ENCODE peak calls at places on chromosomes 5 and 9, in seven cellular contexts. V, P, X, M, U, R and J are unnamed samples.

GRCh38 chr5:180080670-180081280 is 9.2 kb upstream of the RNF130 start:
- DNase-seq in V (no peak), P (no peak), X (no peak), M (no peak), U (no peak), R (no peak), J (no peak)

GRCh38 chr9:70229579-70229978 is 29.2 kb upstream of the SMC5 start:
- DNase-seq in V (no peak), P (no peak), X (peak; percentile 3), M (no peak), U (peak; percentile 63), R (no peak), J (no peak)

GRCh38 chr9:19232830-19233194 is 2.3 kb downstream of the DENND4C start:
- DNase-seq in V (no peak), P (no peak), X (peak; percentile 33), M (no peak), U (peak; percentile 80), R (peak; percentile 10), J (no peak)

GRCh38 chr5:83924171-83924570 is 203.5 kb upstream of the HAPLN1 start:
- DNase-seq in V (peak; percentile 92), P (no peak), X (no peak), M (no peak), U (peak; percentile 75), R (no peak), J (no peak)

GRCh38 chr9:14320272-14321245 is 6.6 kb upstream of the NFIB start:
- DNase-seq in V (no peak), P (no peak), X (peak; percentile 48), M (no peak), U (peak; percentile 97), R (no peak), J (no peak)

GRCh38 chr5:80695666-80696065 is 40.9 kb upstream of the DHFR start:
- DNase-seq in V (no peak), P (no peak), X (no peak), M (no peak), U (no peak), R (no peak), J (no peak)

GRCh38 chr5:176388003-176388340 is 426 bp downstream of the NOP16 start:
- DNase-seq in V (peak; percentile 81), P (no peak), X (peak; percentile 64), M (no peak), U (peak; percentile 29), R (peak; percentile 40), J (no peak)

GRCh38 chr9:114386361-114386885 is 1.4 kb downstream of the AKNA start:
- DNase-seq in V (no peak), P (no peak), X (peak; percentile 40), M (no peak), U (no peak), R (no peak), J (no peak)

GRCh38 chr5:126354857-126355731 is 68.1 kb upstream of the GRAMD2B start:
- DNase-seq in V (no peak), P (no peak), X (no peak), M (no peak), U (peak; percentile 38), R (no peak), J (no peak)

GRCh38 chr5:127741412-127741811 is 38.2 kb downstream of the CCDC192 start:
- DNase-seq in V (no peak), P (no peak), X (no peak), M (no peak), U (no peak), R (no peak), J (no peak)

GRCh38 chr9:124725068-124725452 is 46.1 kb downstream of the NR6A1 start:
- DNase-seq in V (no peak), P (no peak), X (no peak), M (no peak), U (no peak), R (no peak), J (no peak)

GRCh38 chr9:20526500-20527319 is 95.6 kb downstream of the MLLT3 start:
- DNase-seq in V (peak; percentile 68), P (no peak), X (no peak), M (no peak), U (peak; percentile 72), R (no peak), J (no peak)

GRCh38 chr5:149298857-149299404 is 27.3 kb downstream of the AFAP1L1 start:
- DNase-seq in V (no peak), P (no peak), X (no peak), M (no peak), U (no peak), R (no peak), J (no peak)

GRCh38 chr5:83031391-83031790 is 45.8 kb downstream of the TMEM167A start:
- DNase-seq in V (no peak), P (no peak), X (no peak), M (no peak), U (no peak), R (no peak), J (no peak)

GRCh38 chr9:134433909-134434895 is 107.9 kb downstream of the RXRA start:
- DNase-seq in V (no peak), P (no peak), X (no peak), M (no peak), U (peak; percentile 71), R (peak; percentile 46), J (no peak)
- H3K4me3 ChIP-seq in V (no peak overlapping the region), P (no peak overlapping the region), X (no peak overlapping the region), M (no peak overlapping the region), U (no peak overlapping the region), R (no peak overlapping the region), J (peak overlapping the region; percentile 20)

GRCh38 chr5:56010431-56010830 is 15.7 kb upstream of the IL6ST start:
- DNase-seq in V (no peak), P (no peak), X (no peak), M (no peak), U (no peak), R (no peak), J (no peak)
- H3K4me3 ChIP-seq in V (no peak overlapping the region), P (no peak overlapping the region), X (no peak overlapping the region), M (no peak overlapping the region), U (no peak overlapping the region), R (no peak overlapping the region), J (no peak overlapping the region)

GRCh38 chr5:136015966-136016365 is 12.8 kb upstream of the TGFBI start:
- DNase-seq in V (no peak), P (no peak), X (no peak), M (no peak), U (no peak), R (no peak), J (no peak)

GRCh38 chr5:136013559-136013958 is 15.2 kb upstream of the TGFBI start:
- DNase-seq in V (no peak), P (no peak), X (no peak), M (no peak), U (no peak), R (no peak), J (no peak)

GRCh38 chr5:136012041-136012804 is 16.6 kb upstream of the TGFBI start:
- DNase-seq in V (no peak), P (no peak), X (peak; percentile 74), M (no peak), U (peak; percentile 83), R (no peak), J (no peak)

GRCh38 chr5:136014976-136015375 is 13.8 kb upstream of the TGFBI start:
- DNase-seq in V (no peak), P (peak; percentile 50), X (no peak), M (no peak), U (no peak), R (no peak), J (no peak)

DNA sequence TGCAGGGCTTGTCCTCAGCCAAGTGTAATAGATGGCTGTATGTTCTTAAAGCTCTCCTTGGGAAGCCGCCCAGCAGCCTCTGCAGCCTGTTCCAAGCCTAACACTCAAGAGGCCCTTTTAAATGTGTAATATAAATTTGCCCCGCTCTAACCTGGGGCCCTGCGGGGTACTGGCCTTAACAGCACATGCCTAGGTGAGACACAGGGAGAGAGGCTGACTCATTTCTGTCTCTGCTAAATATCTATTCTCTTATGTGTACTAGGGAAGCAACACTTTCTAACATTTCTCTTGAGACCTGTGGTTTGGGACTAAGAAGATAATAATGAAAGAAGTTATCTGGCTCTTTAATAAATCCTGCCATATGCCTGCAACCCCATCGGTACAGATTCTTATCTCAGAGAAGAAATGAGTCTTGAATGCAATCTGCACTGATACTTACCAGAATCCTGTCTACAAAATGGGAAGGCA is 14.7 kb upstream of the TGFBI start:
- DNase-seq in V (no peak), P (peak; percentile 86), X (no peak), M (no peak), U (peak; percentile 82), R (peak; percentile 53), J (no peak)
- H3K4me3 ChIP-seq in V (no peak overlapping the region), P (no peak overlapping the region), X (no peak overlapping the region), M (no peak overlapping the region), U (no peak overlapping the region), R (no peak overlapping the region), J (no peak overlapping the region)

DNA sequence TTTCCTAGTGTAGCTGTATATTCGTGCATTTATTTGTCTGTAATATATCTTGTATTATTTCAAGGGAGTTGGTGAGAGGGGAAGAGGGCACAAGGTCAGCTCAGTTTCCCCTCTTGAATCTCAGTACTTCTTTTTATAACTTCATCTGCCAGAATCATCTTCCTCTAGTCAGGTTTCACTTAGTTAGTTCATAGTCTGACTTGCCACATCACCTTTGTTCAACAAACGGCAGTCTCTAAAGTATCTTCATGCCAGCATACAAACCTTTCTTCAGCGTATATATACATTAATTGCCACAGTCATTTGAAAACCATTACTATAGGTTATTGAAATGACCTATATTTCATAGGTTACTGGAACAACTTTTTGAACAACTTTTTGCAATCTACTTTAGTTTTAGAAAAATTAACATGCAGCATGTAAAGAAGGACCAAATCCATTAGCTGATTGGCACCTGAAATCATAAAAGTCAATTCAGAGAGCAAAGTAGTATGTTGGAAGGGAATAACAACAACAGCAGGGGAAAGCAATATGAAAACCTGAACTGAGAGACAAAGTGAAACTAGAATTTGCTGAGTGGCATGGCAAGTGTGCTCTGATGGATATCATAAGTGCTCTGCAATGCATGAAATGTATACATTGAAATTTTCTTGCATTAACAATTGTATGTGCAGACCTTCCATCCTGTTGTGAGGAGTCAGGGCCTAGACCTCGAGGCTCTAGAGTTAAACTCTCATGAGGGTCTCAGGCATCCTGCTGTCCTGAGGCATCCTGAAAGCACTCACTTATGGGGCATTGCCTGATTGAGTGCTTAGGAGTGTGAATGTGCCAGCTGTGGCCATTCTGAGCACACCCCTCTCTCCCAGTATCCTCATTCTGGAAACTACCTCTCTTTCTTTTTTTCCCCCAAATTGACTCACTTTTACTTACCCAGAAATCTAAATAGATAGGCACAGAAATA is 1.3 kb downstream of the ECM2 start:
- DNase-seq in V (no peak), P (no peak), X (no peak), M (no peak), U (peak; percentile 26), R (no peak), J (no peak)
- H3K4me3 ChIP-seq in V (no peak overlapping the region), P (no peak overlapping the region), X (no peak overlapping the region), M (no peak overlapping the region), U (peak overlapping the region; percentile 44), R (no peak overlapping the region), J (peak overlapping the region; percentile 14)

GRCh38 chr9:127773245-127773644 is 5.2 kb downstream of the SH2D3C start:
- DNase-seq in V (no peak), P (no peak), X (no peak), M (no peak), U (no peak), R (no peak), J (no peak)
- H3K4me3 ChIP-seq in V (no peak overlapping the region), P (no peak overlapping the region), X (no peak overlapping the region), M (no peak overlapping the region), U (no peak overlapping the region), R (no peak overlapping the region), J (no peak overlapping the region)